ENCODE peak calls at places on chromosomes 13 and 19, in six cellular contexts. One of them, this sample, is unnamed.

GRCh38 chr19:43432866-43433673 is 18.4 kb downstream of the TEX101 start:
- DNase-seq in ascending aorta: no peak
- DNase-seq in suprapubic skin: no peak
- DNase-seq in fibroblast of lung: peak; percentile 38
- DNase-seq in AG04450: no peak
- DNase-seq in Peyer's patch: peak; percentile 63
- DNase-seq in this sample: peak; percentile 33

GRCh38 chr19:3608750-3609322 is 2.2 kb upstream of the TBXA2R start:
- DNase-seq in fibroblast of lung: no peak
- DNase-seq in Peyer's patch: no peak
- DNase-seq in suprapubic skin: peak; percentile 60
- DNase-seq in AG04450: no peak
- DNase-seq in ascending aorta: no peak
- DNase-seq in this sample: no peak

GRCh38 chr13:113951246-113951999 is 22.5 kb downstream of the C13orf46 start:
- DNase-seq in AG04450: no peak
- DNase-seq in Peyer's patch: peak; percentile 75
- DNase-seq in suprapubic skin: peak; percentile 90
- DNase-seq in fibroblast of lung: peak; percentile 42
- DNase-seq in ascending aorta: peak; percentile 30
- DNase-seq in this sample: peak; percentile 77

GRCh38 chr19:42075364-42075615 is 676 bp upstream of the ZNF574 start:
- DNase-seq in suprapubic skin: no peak
- DNase-seq in ascending aorta: no peak
- DNase-seq in Peyer's patch: no peak
- DNase-seq in fibroblast of lung: no peak
- DNase-seq in AG04450: no peak
- DNase-seq in this sample: no peak

GRCh38 chr13:84137292-84137691 is 255.0 kb upstream of the SLITRK1 start:
- DNase-seq in fibroblast of lung: peak; percentile 48
- DNase-seq in suprapubic skin: no peak
- DNase-seq in Peyer's patch: peak; percentile 19
- DNase-seq in AG04450: no peak
- DNase-seq in ascending aorta: no peak
- DNase-seq in this sample: no peak

GRCh38 chr13:51846756-51847155 is 1.8 kb upstream of the TMEM272 start:
- DNase-seq in ascending aorta: no peak
- DNase-seq in Peyer's patch: no peak
- DNase-seq in AG04450: no peak
- DNase-seq in suprapubic skin: no peak
- DNase-seq in fibroblast of lung: no peak
- DNase-seq in this sample: no peak

GRCh38 chr13:75312884-75313520 is 169.0 kb downstream of the TBC1D4 start:
- DNase-seq in AG04450: no peak
- DNase-seq in Peyer's patch: no peak
- DNase-seq in fibroblast of lung: no peak
- DNase-seq in ascending aorta: no peak
- DNase-seq in suprapubic skin: no peak
- DNase-seq in this sample: no peak

GRCh38 chr19:42092350-42092749 is 16.4 kb downstream of the ZNF574 start:
- DNase-seq in AG04450: no peak
- DNase-seq in Peyer's patch: no peak
- DNase-seq in suprapubic skin: no peak
- DNase-seq in fibroblast of lung: no peak
- DNase-seq in ascending aorta: no peak
- DNase-seq in this sample: no peak

GRCh38 chr13:83881031-83881727 is 1.1 kb downstream of the SLITRK1 start:
- DNase-seq in AG04450: no peak
- DNase-seq in ascending aorta: no peak
- DNase-seq in fibroblast of lung: no peak
- DNase-seq in Peyer's patch: no peak
- DNase-seq in suprapubic skin: no peak
- DNase-seq in this sample: no peak

GRCh38 chr19:55519461-55520311 is 17.2 kb downstream of the SBK2 start:
- DNase-seq in suprapubic skin: no peak
- DNase-seq in ascending aorta: no peak
- DNase-seq in Peyer's patch: no peak
- DNase-seq in fibroblast of lung: peak; percentile 89
- DNase-seq in AG04450: peak; percentile 71
- DNase-seq in this sample: peak; percentile 84

GRCh38 chr13:105814219-105814901 is 721.1 kb downstream of the EFNB2 start:
- DNase-seq in AG04450: no peak
- DNase-seq in fibroblast of lung: peak; percentile 36
- DNase-seq in Peyer's patch: no peak
- DNase-seq in suprapubic skin: no peak
- DNase-seq in ascending aorta: no peak
- DNase-seq in this sample: no peak

GRCh38 chr19:55196803-55197202 is 12.5 kb downstream of the PTPRH start:
- DNase-seq in AG04450: no peak
- DNase-seq in fibroblast of lung: no peak
- DNase-seq in ascending aorta: no peak
- DNase-seq in Peyer's patch: no peak
- DNase-seq in suprapubic skin: no peak
- DNase-seq in this sample: no peak

GRCh38 chr19:3708207-3708931 is at the start of gene TJP3:
- DNase-seq in suprapubic skin: peak; percentile 61
- DNase-seq in AG04450: no peak
- DNase-seq in ascending aorta: no peak
- DNase-seq in Peyer's patch: no peak
- DNase-seq in fibroblast of lung: peak; percentile 42
- DNase-seq in this sample: peak; percentile 53

GRCh38 chr13:46386996-46387851 is at the start of gene RUBCNL:
- DNase-seq in Peyer's patch: peak; percentile 69
- DNase-seq in fibroblast of lung: peak; percentile 30
- DNase-seq in ascending aorta: no peak
- DNase-seq in AG04450: no peak
- DNase-seq in suprapubic skin: no peak
- DNase-seq in this sample: no peak

GRCh38 chr19:19540707-19541515 is 2.8 kb downstream of the CILP2 start:
- DNase-seq in AG04450: no peak
- DNase-seq in ascending aorta: no peak
- DNase-seq in fibroblast of lung: peak; percentile 17
- DNase-seq in Peyer's patch: peak; percentile 73
- DNase-seq in suprapubic skin: no peak
- DNase-seq in this sample: peak; percentile 41

GRCh38 chr13:31056650-31057275 is 104.9 kb downstream of the HSPH1 start:
- DNase-seq in fibroblast of lung: no peak
- DNase-seq in AG04450: no peak
- DNase-seq in Peyer's patch: no peak
- DNase-seq in suprapubic skin: no peak
- DNase-seq in ascending aorta: no peak
- DNase-seq in this sample: peak; percentile 79
- TF ChIP-seq CTCF in fibroblast of lung: peak; percentile 16
- TF ChIP-seq CTCF in AG04450: peak; percentile 13
- TF ChIP-seq CTCF in Peyer's patch: no peak
- TF ChIP-seq CTCF in suprapubic skin: no peak
- TF ChIP-seq CTCF in ascending aorta: no peak
- TF ChIP-seq CTCF in this sample: no peak

GRCh38 chr13:66864627-66865026 is 365.5 kb downstream of the PCDH9 start:
- DNase-seq in Peyer's patch: no peak
- DNase-seq in fibroblast of lung: no peak
- DNase-seq in ascending aorta: no peak
- DNase-seq in suprapubic skin: no peak
- DNase-seq in AG04450: no peak
- DNase-seq in this sample: no peak
- H3K4me3 ChIP-seq in Peyer's patch: no peak overlapping the region
- H3K4me3 ChIP-seq in fibroblast of lung: no peak overlapping the region
- H3K4me3 ChIP-seq in ascending aorta: no peak overlapping the region
- H3K4me3 ChIP-seq in suprapubic skin: no peak overlapping the region
- H3K4me3 ChIP-seq in AG04450: no peak overlapping the region
- H3K4me3 ChIP-seq in this sample: peak overlapping the region; percentile 8

GRCh38 chr19:50203281-50204080 is at the start of gene MYH14:
- DNase-seq in AG04450: no peak
- DNase-seq in ascending aorta: peak; percentile 61
- DNase-seq in suprapubic skin: peak; percentile 80
- DNase-seq in fibroblast of lung: peak; percentile 3
- DNase-seq in Peyer's patch: no peak
- DNase-seq in this sample: peak; percentile 19
- TF ChIP-seq CTCF in AG04450: no peak
- TF ChIP-seq CTCF in ascending aorta: no peak
- TF ChIP-seq CTCF in suprapubic skin: no peak
- TF ChIP-seq CTCF in fibroblast of lung: no peak
- TF ChIP-seq CTCF in Peyer's patch: no peak
- TF ChIP-seq CTCF in this sample: no peak

DNA sequence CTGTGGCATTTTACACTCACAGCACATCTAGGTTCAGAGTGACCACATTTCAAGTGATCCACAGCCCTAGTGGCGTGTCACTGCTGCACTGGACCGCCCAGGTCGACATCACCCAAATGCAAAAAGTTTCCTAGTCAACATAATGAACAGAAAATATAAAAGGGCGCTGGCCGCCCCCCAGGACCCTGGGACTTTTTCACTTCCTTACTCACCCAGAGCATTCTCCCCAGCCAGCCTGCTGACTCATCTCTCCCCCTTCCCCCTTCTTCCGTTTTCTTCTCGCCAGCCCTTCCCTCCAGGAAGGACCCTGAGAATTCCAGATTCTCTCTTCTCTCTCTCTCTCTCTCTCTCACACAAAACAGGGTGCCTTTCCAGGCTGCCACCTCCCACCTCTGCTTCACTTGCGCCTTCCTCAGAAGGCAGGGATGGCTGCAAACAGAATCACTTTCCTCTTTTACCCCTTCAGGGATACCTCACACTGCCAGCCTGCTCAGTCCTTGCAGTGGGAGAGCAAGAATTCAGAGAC is 21.0 kb upstream of the GRWD1 start:
- DNase-seq in AG04450: no peak
- DNase-seq in fibroblast of lung: peak; percentile 80
- DNase-seq in ascending aorta: no peak
- DNase-seq in suprapubic skin: no peak
- DNase-seq in Peyer's patch: no peak
- DNase-seq in this sample: peak; percentile 32
- H3K4me3 ChIP-seq in AG04450: no peak overlapping the region
- H3K4me3 ChIP-seq in fibroblast of lung: no peak overlapping the region
- H3K4me3 ChIP-seq in ascending aorta: no peak overlapping the region
- H3K4me3 ChIP-seq in suprapubic skin: no peak overlapping the region
- H3K4me3 ChIP-seq in Peyer's patch: no peak overlapping the region
- H3K4me3 ChIP-seq in this sample: no peak overlapping the region

DNA sequence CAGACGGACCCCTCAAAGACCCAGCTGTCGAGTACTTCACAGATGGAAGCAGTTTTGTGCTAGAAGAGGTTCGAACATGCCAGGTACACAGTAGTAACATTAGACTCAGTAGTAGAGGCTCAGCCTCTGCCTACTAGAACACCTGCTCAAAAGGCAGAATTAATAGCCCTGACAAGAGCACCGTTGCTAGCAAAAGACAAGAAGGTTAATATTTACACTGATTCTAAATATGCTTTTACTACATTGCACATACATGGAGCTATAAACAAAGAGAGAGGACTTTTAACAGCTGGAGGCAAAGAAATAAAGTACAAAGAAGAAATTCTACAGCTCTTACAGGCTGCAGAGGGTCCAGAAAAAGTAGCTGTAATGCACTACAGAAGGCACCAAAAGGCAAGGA is 13.6 kb upstream of the SLC15A1 start:
- DNase-seq in fibroblast of lung: no peak
- DNase-seq in Peyer's patch: no peak
- DNase-seq in AG04450: no peak
- DNase-seq in suprapubic skin: no peak
- DNase-seq in ascending aorta: no peak
- DNase-seq in this sample: no peak
- TF ChIP-seq CTCF in fibroblast of lung: no peak
- TF ChIP-seq CTCF in Peyer's patch: no peak
- TF ChIP-seq CTCF in AG04450: no peak
- TF ChIP-seq CTCF in suprapubic skin: no peak
- TF ChIP-seq CTCF in ascending aorta: no peak
- TF ChIP-seq CTCF in this sample: no peak

GRCh38 chr13:77916481-77916880 is 2.1 kb downstream of the EDNRB start:
- DNase-seq in AG04450: no peak
- DNase-seq in ascending aorta: no peak
- DNase-seq in suprapubic skin: no peak
- DNase-seq in Peyer's patch: no peak
- DNase-seq in fibroblast of lung: peak; percentile 9
- DNase-seq in this sample: no peak
- H3K4me3 ChIP-seq in AG04450: peak overlapping the region; percentile 31
- H3K4me3 ChIP-seq in ascending aorta: no peak overlapping the region
- H3K4me3 ChIP-seq in suprapubic skin: peak overlapping the region; percentile 60
- H3K4me3 ChIP-seq in Peyer's patch: no peak overlapping the region
- H3K4me3 ChIP-seq in fibroblast of lung: no peak overlapping the region
- H3K4me3 ChIP-seq in this sample: no peak overlapping the region

GRCh38 chr13:41974262-41974900 is 13.5 kb upstream of the VWA8 start:
- DNase-seq in ascending aorta: no peak
- DNase-seq in Peyer's patch: no peak
- DNase-seq in suprapubic skin: no peak
- DNase-seq in fibroblast of lung: no peak
- DNase-seq in AG04450: no peak
- DNase-seq in this sample: no peak

GRCh38 chr13:41971848-41972247 is 10.9 kb upstream of the VWA8 start:
- DNase-seq in suprapubic skin: no peak
- DNase-seq in ascending aorta: no peak
- DNase-seq in Peyer's patch: no peak
- DNase-seq in AG04450: no peak
- DNase-seq in fibroblast of lung: no peak
- DNase-seq in this sample: no peak

GRCh38 chr13:41976491-41976890 is 15.6 kb upstream of the VWA8 start:
- DNase-seq in Peyer's patch: no peak
- DNase-seq in fibroblast of lung: no peak
- DNase-seq in suprapubic skin: no peak
- DNase-seq in ascending aorta: no peak
- DNase-seq in AG04450: no peak
- DNase-seq in this sample: no peak

GRCh38 chr13:41970918-41971317 is 10.0 kb upstream of the VWA8 start:
- DNase-seq in suprapubic skin: no peak
- DNase-seq in AG04450: no peak
- DNase-seq in ascending aorta: no peak
- DNase-seq in fibroblast of lung: peak; percentile 71
- DNase-seq in Peyer's patch: no peak
- DNase-seq in this sample: no peak

GRCh38 chr13:41973247-41973741 is 12.4 kb upstream of the VWA8 start:
- DNase-seq in Peyer's patch: no peak
- DNase-seq in ascending aorta: no peak
- DNase-seq in fibroblast of lung: no peak
- DNase-seq in AG04450: no peak
- DNase-seq in suprapubic skin: no peak
- DNase-seq in this sample: no peak
- TF ChIP-seq CTCF in Peyer's patch: no peak
- TF ChIP-seq CTCF in ascending aorta: no peak
- TF ChIP-seq CTCF in fibroblast of lung: no peak
- TF ChIP-seq CTCF in AG04450: no peak
- TF ChIP-seq CTCF in suprapubic skin: no peak
- TF ChIP-seq CTCF in this sample: no peak

GRCh38 chr13:20721058-20721453 is 17.6 kb downstream of the IL17D start:
- DNase-seq in ascending aorta: no peak
- DNase-seq in Peyer's patch: no peak
- DNase-seq in AG04450: no peak
- DNase-seq in fibroblast of lung: no peak
- DNase-seq in suprapubic skin: no peak
- DNase-seq in this sample: no peak

GRCh38 chr13:20720499-20720898 is 17.0 kb downstream of the IL17D start:
- DNase-seq in fibroblast of lung: no peak
- DNase-seq in Peyer's patch: no peak
- DNase-seq in AG04450: no peak
- DNase-seq in ascending aorta: no peak
- DNase-seq in suprapubic skin: no peak
- DNase-seq in this sample: no peak

GRCh38 chr13:20719783-20720182 is 16.3 kb downstream of the IL17D start:
- DNase-seq in Peyer's patch: no peak
- DNase-seq in suprapubic skin: no peak
- DNase-seq in AG04450: no peak
- DNase-seq in fibroblast of lung: no peak
- DNase-seq in ascending aorta: no peak
- DNase-seq in this sample: no peak

GRCh38 chr13:20718958-20719566 is 15.6 kb downstream of the IL17D start:
- DNase-seq in ascending aorta: no peak
- DNase-seq in fibroblast of lung: no peak
- DNase-seq in AG04450: no peak
- DNase-seq in suprapubic skin: no peak
- DNase-seq in Peyer's patch: no peak
- DNase-seq in this sample: no peak

GRCh38 chr13:20721454-20722357 is 18.2 kb downstream of the IL17D start:
- DNase-seq in fibroblast of lung: peak; percentile 66
- DNase-seq in suprapubic skin: no peak
- DNase-seq in AG04450: peak; percentile 24
- DNase-seq in Peyer's patch: no peak
- DNase-seq in ascending aorta: no peak
- DNase-seq in this sample: peak; percentile 85
- H3K4me3 ChIP-seq in fibroblast of lung: peak overlapping the region; percentile 40
- H3K4me3 ChIP-seq in suprapubic skin: peak overlapping the region; percentile 57
- H3K4me3 ChIP-seq in AG04450: peak overlapping the region; percentile 45
- H3K4me3 ChIP-seq in Peyer's patch: peak overlapping the region; percentile 6
- H3K4me3 ChIP-seq in ascending aorta: peak overlapping the region; percentile 61
- H3K4me3 ChIP-seq in this sample: peak overlapping the region; percentile 43

This sample was measured in foreskin fibroblast.